ENCODE peak calls at places on chromosome 2, in six cellular contexts. One of them, this sample, is unnamed. For H3K36me3 and H3K27me3, the result is how much of the 10 kb centered on the place peaks cover.

GRCh38 chr2:28447943-28448737 is 47.7 kb upstream of the PLB1 start:
- DNase-seq in WERI-Rb-1: no peak
- DNase-seq in astrocyte: peak
- DNase-seq in uterus: no peak
- DNase-seq in colonic mucosa: no peak
- DNase-seq in pancreas: no peak
- DNase-seq in this sample: no peak

GRCh38 chr2:12957251-12957650 is 240.5 kb downstream of the TRIB2 start:
- DNase-seq in WERI-Rb-1: no peak
- DNase-seq in astrocyte: no peak
- DNase-seq in uterus: no peak
- DNase-seq in colonic mucosa: no peak
- DNase-seq in pancreas: no peak
- DNase-seq in this sample: no peak

GRCh38 chr2:9565436-9566153 is 10.0 kb upstream of the ADAM17 start:
- DNase-seq in WERI-Rb-1: no peak
- DNase-seq in astrocyte: peak
- DNase-seq in uterus: peak
- DNase-seq in colonic mucosa: peak
- DNase-seq in pancreas: peak
- DNase-seq in this sample: no peak

GRCh38 chr2:96247009-96247408 is 18.8 kb downstream of the TMEM127 start:
- DNase-seq in WERI-Rb-1: no peak
- DNase-seq in astrocyte: no peak
- DNase-seq in uterus: no peak
- DNase-seq in colonic mucosa: no peak
- DNase-seq in pancreas: no peak
- DNase-seq in this sample: peak

GRCh38 chr2:73987109-73987947 is 2.6 kb downstream of the TET3 start:
- DNase-seq in WERI-Rb-1: peak
- DNase-seq in astrocyte: peak
- DNase-seq in uterus: no peak
- DNase-seq in colonic mucosa: peak
- DNase-seq in pancreas: peak
- DNase-seq in this sample: no peak

GRCh38 chr2:190417045-190417842 is 9.1 kb downstream of the MFSD6 start:
- DNase-seq in WERI-Rb-1: peak
- DNase-seq in astrocyte: no peak
- DNase-seq in uterus: no peak
- DNase-seq in colonic mucosa: no peak
- DNase-seq in pancreas: no peak
- DNase-seq in this sample: no peak

GRCh38 chr2:27849558-27849957 is 40.6 kb downstream of the RBKS start:
- DNase-seq in WERI-Rb-1: no peak
- DNase-seq in astrocyte: no peak
- DNase-seq in uterus: no peak
- DNase-seq in colonic mucosa: no peak
- DNase-seq in pancreas: no peak
- DNase-seq in this sample: no peak

GRCh38 chr2:159077869-159078268 is 109.4 kb downstream of the TANC1 start:
- DNase-seq in WERI-Rb-1: no peak
- DNase-seq in astrocyte: no peak
- DNase-seq in uterus: no peak
- DNase-seq in colonic mucosa: no peak
- DNase-seq in pancreas: no peak
- DNase-seq in this sample: no peak

GRCh38 chr2:219681301-219682290 is 54.2 kb downstream of the SLC4A3 start:
- DNase-seq in WERI-Rb-1: no peak
- DNase-seq in astrocyte: peak
- DNase-seq in uterus: no peak
- DNase-seq in colonic mucosa: no peak
- DNase-seq in pancreas: no peak
- DNase-seq in this sample: no peak

GRCh38 chr2:8021942-8022341 is 659.9 kb upstream of the ID2 start:
- DNase-seq in WERI-Rb-1: no peak
- DNase-seq in astrocyte: no peak
- DNase-seq in uterus: no peak
- DNase-seq in colonic mucosa: no peak
- DNase-seq in pancreas: no peak
- DNase-seq in this sample: no peak

GRCh38 chr2:1750935-1751767 is 6.8 kb upstream of the PXDN start:
- DNase-seq in WERI-Rb-1: peak
- DNase-seq in astrocyte: peak
- DNase-seq in uterus: peak
- DNase-seq in colonic mucosa: peak
- DNase-seq in pancreas: peak
- DNase-seq in this sample: peak

GRCh38 chr2:179655627-179656026 is 205.8 kb downstream of the ZNF385B start:
- DNase-seq in WERI-Rb-1: no peak
- DNase-seq in astrocyte: peak
- DNase-seq in uterus: no peak
- DNase-seq in colonic mucosa: no peak
- DNase-seq in pancreas: no peak
- DNase-seq in this sample: no peak

GRCh38 chr2:68734688-68735525 is at the start of gene ARHGAP25:
- DNase-seq in WERI-Rb-1: no peak
- DNase-seq in astrocyte: no peak
- DNase-seq in uterus: no peak
- DNase-seq in colonic mucosa: peak
- DNase-seq in pancreas: no peak
- DNase-seq in this sample: no peak

GRCh38 chr2:128305555-128306080 is 13.1 kb downstream of the HS6ST1 start:
- DNase-seq in WERI-Rb-1: peak
- DNase-seq in astrocyte: no peak
- DNase-seq in uterus: no peak
- DNase-seq in colonic mucosa: no peak
- DNase-seq in pancreas: no peak
- DNase-seq in this sample: no peak

GRCh38 chr2:195498176-195498575 is 158.8 kb upstream of the SLC39A10 start:
- DNase-seq in WERI-Rb-1: peak
- DNase-seq in astrocyte: no peak
- DNase-seq in uterus: no peak
- DNase-seq in colonic mucosa: peak
- DNase-seq in pancreas: peak
- DNase-seq in this sample: peak

GRCh38 chr2:120899799-120900198 is 164.1 kb downstream of the GLI2 start:
- DNase-seq in WERI-Rb-1: no peak
- DNase-seq in astrocyte: no peak
- DNase-seq in uterus: no peak
- DNase-seq in colonic mucosa: no peak
- DNase-seq in pancreas: no peak
- DNase-seq in this sample: no peak

GRCh38 chr2:40797115-40797514 is 345.2 kb upstream of the SLC8A1 start:
- DNase-seq in WERI-Rb-1: no peak
- DNase-seq in astrocyte: peak
- DNase-seq in uterus: no peak
- DNase-seq in colonic mucosa: no peak
- DNase-seq in pancreas: peak
- DNase-seq in this sample: peak

GRCh38 chr2:15727396-15728246 is 136.0 kb downstream of the DDX1 start:
- DNase-seq in WERI-Rb-1: no peak
- DNase-seq in astrocyte: no peak
- DNase-seq in uterus: no peak
- DNase-seq in colonic mucosa: no peak
- DNase-seq in pancreas: no peak
- DNase-seq in this sample: no peak

GRCh38 chr2:240395448-240395847 is 40.0 kb upstream of the GPC1 start:
- DNase-seq in WERI-Rb-1: no peak
- DNase-seq in astrocyte: no peak
- DNase-seq in uterus: no peak
- DNase-seq in colonic mucosa: no peak
- DNase-seq in pancreas: no peak
- DNase-seq in this sample: no peak

GRCh38 chr2:223538920-223539440 is 63.2 kb downstream of the SCG2 start:
- DNase-seq in WERI-Rb-1: peak
- DNase-seq in astrocyte: no peak
- DNase-seq in uterus: no peak
- DNase-seq in colonic mucosa: no peak
- DNase-seq in pancreas: no peak
- DNase-seq in this sample: no peak

GRCh38 chr2:25543939-25544338 is 129.4 kb downstream of the DTNB start:
- DNase-seq in WERI-Rb-1: no peak
- DNase-seq in astrocyte: no peak
- DNase-seq in uterus: no peak
- DNase-seq in colonic mucosa: no peak
- DNase-seq in pancreas: no peak
- DNase-seq in this sample: no peak

GRCh38 chr2:168699834-168700417 is 102.5 kb upstream of the NOSTRIN start:
- DNase-seq in WERI-Rb-1: no peak
- DNase-seq in astrocyte: peak
- DNase-seq in uterus: peak
- DNase-seq in colonic mucosa: peak
- DNase-seq in pancreas: peak
- DNase-seq in this sample: no peak

GRCh38 chr2:164808776-164809175 is 32.8 kb downstream of the COBLL1 start:
- DNase-seq in WERI-Rb-1: no peak
- DNase-seq in astrocyte: peak
- DNase-seq in uterus: no peak
- DNase-seq in colonic mucosa: no peak
- DNase-seq in pancreas: no peak
- DNase-seq in this sample: no peak

GRCh38 chr2:29309090-29310054 is 194.2 kb downstream of the CLIP4 start:
- DNase-seq in WERI-Rb-1: peak
- DNase-seq in astrocyte: peak
- DNase-seq in uterus: no peak
- DNase-seq in colonic mucosa: peak
- DNase-seq in pancreas: peak
- DNase-seq in this sample: peak

GRCh38 chr2:78408795-78409118 is 616.7 kb upstream of the REG3G start:
- DNase-seq in WERI-Rb-1: no peak
- DNase-seq in astrocyte: no peak
- DNase-seq in uterus: no peak
- DNase-seq in colonic mucosa: no peak
- DNase-seq in pancreas: no peak
- DNase-seq in this sample: no peak

GRCh38 chr2:100812141-100812540 is 7.8 kb upstream of the NPAS2 start:
- DNase-seq in WERI-Rb-1: no peak
- DNase-seq in astrocyte: no peak
- DNase-seq in uterus: no peak
- DNase-seq in colonic mucosa: no peak
- DNase-seq in pancreas: no peak
- DNase-seq in this sample: no peak

GRCh38 chr2:188381614-188382013 is 89.9 kb downstream of the GULP1 start:
- DNase-seq in WERI-Rb-1: no peak
- DNase-seq in astrocyte: peak
- DNase-seq in uterus: no peak
- DNase-seq in colonic mucosa: no peak
- DNase-seq in pancreas: no peak
- DNase-seq in this sample: no peak

GRCh38 chr2:160491922-160492371 is 1.7 kb downstream of the RBMS1 start:
- DNase-seq in WERI-Rb-1: no peak
- DNase-seq in astrocyte: peak
- DNase-seq in uterus: no peak
- DNase-seq in colonic mucosa: no peak
- DNase-seq in pancreas: no peak
- DNase-seq in this sample: no peak

DNA sequence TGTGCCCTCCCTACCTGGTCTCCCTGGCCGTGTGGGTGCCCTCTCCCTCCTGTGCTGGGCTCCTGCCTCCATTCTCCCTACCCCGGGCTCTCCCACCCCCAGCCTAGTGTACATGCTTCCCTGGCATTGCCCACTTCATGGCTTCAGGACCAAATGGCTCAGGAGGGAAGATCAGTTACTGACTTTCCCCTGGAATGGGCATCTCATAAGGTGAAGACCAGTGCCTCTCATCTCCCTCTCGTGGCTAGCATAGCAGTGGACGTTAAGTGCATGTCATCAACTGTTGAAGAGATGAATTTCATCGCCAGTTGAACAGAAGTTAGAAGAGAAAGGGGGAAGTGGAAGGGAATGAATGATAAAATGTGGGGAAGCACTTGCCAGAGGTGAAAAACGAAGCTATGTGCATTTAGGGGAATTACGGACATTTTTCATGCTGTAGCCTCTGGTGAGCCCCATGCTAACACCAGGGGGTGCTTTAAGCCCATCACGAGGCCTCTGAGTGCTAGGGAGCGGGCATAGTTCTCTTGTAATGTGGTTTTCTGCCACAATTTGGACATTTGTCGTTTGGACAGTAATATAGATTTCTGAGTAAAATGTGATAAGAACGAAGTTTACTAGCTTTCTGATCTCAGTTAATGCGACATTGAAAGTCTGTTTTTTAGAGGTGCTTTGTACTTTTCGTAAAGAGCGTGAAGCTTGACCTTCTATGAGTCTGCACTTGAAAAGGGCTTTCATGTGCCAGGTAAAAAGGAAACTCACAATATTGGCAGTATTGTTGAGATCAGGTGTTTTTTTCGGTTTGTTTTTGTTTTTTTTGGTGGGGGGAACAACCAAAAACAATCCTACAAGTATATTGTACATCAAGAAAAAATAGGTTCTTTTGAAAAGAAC is 50.4 kb downstream of the TRAF3IP1 start:
- DNase-seq in WERI-Rb-1: peak
- DNase-seq in astrocyte: peak
- DNase-seq in uterus: peak
- DNase-seq in colonic mucosa: peak
- DNase-seq in pancreas: peak
- DNase-seq in this sample: peak
- H3K4me3 ChIP-seq in WERI-Rb-1: no peak
- H3K4me3 ChIP-seq in astrocyte: no peak
- H3K4me3 ChIP-seq in uterus: no peak
- H3K4me3 ChIP-seq in colonic mucosa: no peak
- H3K4me3 ChIP-seq in pancreas: no peak
- H3K4me3 ChIP-seq in this sample: no peak

GRCh38 chr2:172488556-172488955 is 61.2 kb downstream of the ITGA6 start:
- DNase-seq in WERI-Rb-1: no peak
- DNase-seq in astrocyte: no peak
- DNase-seq in uterus: no peak
- DNase-seq in colonic mucosa: no peak
- DNase-seq in pancreas: no peak
- DNase-seq in this sample: no peak
- H3K36me3 ChIP-seq in WERI-Rb-1: under half
- H3K36me3 ChIP-seq in astrocyte: under half
- H3K36me3 ChIP-seq in uterus: under half
- H3K36me3 ChIP-seq in colonic mucosa: under half
- H3K36me3 ChIP-seq in pancreas: under half
- H3K36me3 ChIP-seq in this sample: under half

GRCh38 chr2:110220193-110220564 is 7.8 kb upstream of the MTLN start:
- DNase-seq in WERI-Rb-1: no peak
- DNase-seq in astrocyte: no peak
- DNase-seq in uterus: no peak
- DNase-seq in colonic mucosa: no peak
- DNase-seq in pancreas: no peak
- DNase-seq in this sample: no peak
- H3K27me3 ChIP-seq in WERI-Rb-1: half or more
- H3K27me3 ChIP-seq in astrocyte: under half
- H3K27me3 ChIP-seq in uterus: under half
- H3K27me3 ChIP-seq in colonic mucosa: under half
- H3K27me3 ChIP-seq in pancreas: under half
- H3K27me3 ChIP-seq in this sample: under half

DNA sequence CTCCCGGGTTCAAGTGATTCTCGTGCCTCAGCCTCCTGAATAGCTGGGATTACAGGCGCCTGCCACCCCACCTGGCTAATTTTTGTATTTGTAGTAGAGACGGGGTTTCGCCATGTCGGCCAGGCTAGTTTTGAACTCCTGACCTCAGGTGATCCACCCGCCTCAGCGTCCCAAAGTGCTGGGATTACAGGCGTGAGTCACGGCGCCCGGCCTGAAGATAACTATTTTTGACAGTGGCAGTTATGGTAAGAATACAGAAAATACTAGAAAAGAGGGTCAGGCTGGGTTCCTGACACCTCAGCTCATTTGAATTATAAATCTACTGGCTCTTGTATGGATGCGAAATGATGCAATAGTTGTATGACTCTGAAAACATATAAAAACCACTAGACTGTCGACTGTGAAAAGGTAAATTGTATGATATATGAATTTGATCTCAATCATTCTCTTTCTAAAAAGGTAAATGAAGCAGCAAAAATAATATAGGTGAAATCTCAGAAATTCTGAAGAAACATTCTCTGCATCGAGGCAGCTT is 11.1 kb upstream of the DGKD start:
- DNase-seq in WERI-Rb-1: peak
- DNase-seq in astrocyte: no peak
- DNase-seq in uterus: no peak
- DNase-seq in colonic mucosa: no peak
- DNase-seq in pancreas: no peak
- DNase-seq in this sample: no peak
- H3K4me3 ChIP-seq in WERI-Rb-1: no peak
- H3K4me3 ChIP-seq in astrocyte: no peak
- H3K4me3 ChIP-seq in uterus: no peak
- H3K4me3 ChIP-seq in colonic mucosa: no peak
- H3K4me3 ChIP-seq in pancreas: no peak
- H3K4me3 ChIP-seq in this sample: no peak

This sample was measured in H7.